ENCODE peak calls at places on chromosome 3, in five cellular contexts. One of them, this sample, is unnamed.

GRCh38 chr3:48685603-48686511 is at the start of gene NCKIPSD:
- DNase-seq in foreskin fibroblast: peak
- DNase-seq in Ammon's horn: peak
- DNase-seq in NCI-H2081: peak
- DNase-seq in AG08396: peak
- DNase-seq in this sample: peak

GRCh38 chr3:194487289-194488006 is 646 bp upstream of the ATP13A3 start:
- DNase-seq in NCI-H2081: peak
- DNase-seq in Ammon's horn: peak
- DNase-seq in foreskin fibroblast: no peak
- DNase-seq in AG08396: peak
- DNase-seq in this sample: peak

GRCh38 chr3:158718490-158719170 is 13.6 kb downstream of the RARRES1 start:
- DNase-seq in NCI-H2081: no peak
- DNase-seq in Ammon's horn: no peak
- DNase-seq in AG08396: no peak
- DNase-seq in foreskin fibroblast: peak
- DNase-seq in this sample: no peak

GRCh38 chr3:105656607-105657504 is 212.0 kb downstream of the CBLB start:
- DNase-seq in foreskin fibroblast: no peak
- DNase-seq in NCI-H2081: no peak
- DNase-seq in Ammon's horn: no peak
- DNase-seq in AG08396: no peak
- DNase-seq in this sample: no peak

GRCh38 chr3:138332472-138333073 is 2.9 kb upstream of the NME9 start:
- DNase-seq in AG08396: peak
- DNase-seq in foreskin fibroblast: peak
- DNase-seq in NCI-H2081: no peak
- DNase-seq in Ammon's horn: peak
- DNase-seq in this sample: no peak

GRCh38 chr3:148646126-148646660 is 51.5 kb upstream of the AGTR1 start:
- DNase-seq in AG08396: no peak
- DNase-seq in Ammon's horn: no peak
- DNase-seq in NCI-H2081: no peak
- DNase-seq in foreskin fibroblast: no peak
- DNase-seq in this sample: no peak

GRCh38 chr3:130679218-130679617 is 67.4 kb downstream of the PIK3R4 start:
- DNase-seq in NCI-H2081: no peak
- DNase-seq in Ammon's horn: no peak
- DNase-seq in AG08396: no peak
- DNase-seq in foreskin fibroblast: no peak
- DNase-seq in this sample: no peak

GRCh38 chr3:195081242-195081963 is 189.6 kb downstream of the XXYLT1 start:
- DNase-seq in AG08396: peak
- DNase-seq in Ammon's horn: no peak
- DNase-seq in foreskin fibroblast: no peak
- DNase-seq in NCI-H2081: peak
- DNase-seq in this sample: no peak

GRCh38 chr3:156477306-156477705 is 77.6 kb downstream of the SSR3 start:
- DNase-seq in Ammon's horn: no peak
- DNase-seq in NCI-H2081: no peak
- DNase-seq in AG08396: peak
- DNase-seq in foreskin fibroblast: peak
- DNase-seq in this sample: no peak

GRCh38 chr3:139326131-139326530 is 17.7 kb upstream of the MRPS22 start:
- DNase-seq in Ammon's horn: no peak
- DNase-seq in foreskin fibroblast: no peak
- DNase-seq in AG08396: no peak
- DNase-seq in NCI-H2081: no peak
- DNase-seq in this sample: no peak

GRCh38 chr3:49906004-49906860 is 2.6 kb upstream of the MST1R start:
- DNase-seq in NCI-H2081: peak
- DNase-seq in Ammon's horn: peak
- DNase-seq in AG08396: peak
- DNase-seq in foreskin fibroblast: peak
- DNase-seq in this sample: peak

GRCh38 chr3:112486811-112487505 is 12.3 kb downstream of the BTLA start:
- DNase-seq in NCI-H2081: no peak
- DNase-seq in Ammon's horn: no peak
- DNase-seq in foreskin fibroblast: no peak
- DNase-seq in AG08396: no peak
- DNase-seq in this sample: no peak

GRCh38 chr3:134359121-134360010 is 14.9 kb downstream of the AMOTL2 start:
- DNase-seq in NCI-H2081: no peak
- DNase-seq in foreskin fibroblast: no peak
- DNase-seq in Ammon's horn: no peak
- DNase-seq in AG08396: no peak
- DNase-seq in this sample: no peak

GRCh38 chr3:135982404-135982761 is 16.9 kb downstream of the PPP2R3A start:
- DNase-seq in Ammon's horn: no peak
- DNase-seq in AG08396: no peak
- DNase-seq in foreskin fibroblast: peak
- DNase-seq in NCI-H2081: no peak
- DNase-seq in this sample: no peak

This sample was measured in left lung.